ENCODE peak calls at places on chromosome 13, in nine cellular contexts. Z is tibial nerve, Q is cardiac muscle cell, I is endothelial cell, S is endodermal cell, H is GM12865, C is fibroblast of mammary gland, M is progenitor cell of endocrine pancreas, Y is fibroblast of pulmonary artery. N is an unnamed sample.

GRCh38 chr13:23889598-23890224 is 511 bp upstream of the MIPEP start:
- DNase-seq in Z (no peak), Q (peak), I (no peak), S (no peak), H (peak), C (no peak), M (no peak), Y (no peak), N (no peak)

GRCh38 chr13:93254775-93255174 is 28.2 kb downstream of the GPC6 start:
- DNase-seq in Z (no peak), Q (no peak), I (no peak), S (no peak), H (no peak), C (no peak), M (no peak), Y (no peak), N (no peak)

GRCh38 chr13:71979616-71980015 is 112.6 kb upstream of the DACH1 start:
- DNase-seq in Z (no peak), Q (peak), I (no peak), S (peak), H (peak), C (no peak), M (no peak), Y (peak), N (no peak)

GRCh38 chr13:109251958-109252357 is 534.4 kb downstream of the IRS2 start:
- DNase-seq in Z (no peak), Q (no peak), I (no peak), S (no peak), H (no peak), C (peak), M (no peak), Y (no peak), N (no peak)

GRCh38 chr13:27404680-27405079 is 19.7 kb upstream of the GTF3A start:
- DNase-seq in Z (no peak), Q (no peak), I (no peak), S (no peak), H (no peak), C (no peak), M (no peak), Y (no peak), N (no peak)

GRCh38 chr13:50130686-50131051 is 115.4 kb downstream of the KCNRG start:
- DNase-seq in Z (no peak), Q (peak), I (peak), S (peak), H (no peak), C (peak), M (no peak), Y (peak), N (peak)

GRCh38 chr13:99389520-99390304 is 82.5 kb upstream of the GPR183 start:
- DNase-seq in Z (no peak), Q (no peak), I (no peak), S (peak), H (no peak), C (no peak), M (no peak), Y (no peak), N (no peak)

GRCh38 chr13:37094840-37095239 is 10.6 kb downstream of the CSNK1A1L start:
- DNase-seq in Z (no peak), Q (no peak), I (no peak), S (no peak), H (no peak), C (no peak), M (no peak), Y (no peak), N (no peak)

GRCh38 chr13:23828866-23829265 is 60.3 kb downstream of the MIPEP start:
- DNase-seq in Z (no peak), Q (no peak), I (no peak), S (no peak), H (no peak), C (peak), M (no peak), Y (peak), N (no peak)

GRCh38 chr13:50942630-50943311 is 33.2 kb downstream of the RNASEH2B start:
- DNase-seq in Z (no peak), Q (no peak), I (no peak), S (peak), H (no peak), C (no peak), M (no peak), Y (no peak), N (no peak)

GRCh38 chr13:48492123-48493075 is 40.5 kb downstream of the RCBTB2 start:
- DNase-seq in Z (peak), Q (peak), I (peak), S (no peak), H (peak), C (peak), M (no peak), Y (peak), N (no peak)

GRCh38 chr13:72458701-72459100 is 268.7 kb downstream of the MZT1 start:
- DNase-seq in Z (no peak), Q (peak), I (no peak), S (no peak), H (no peak), C (peak), M (no peak), Y (peak), N (no peak)

GRCh38 chr13:58992478-58993042 is 1171.2 kb downstream of the DIAPH3 start:
- DNase-seq in Z (no peak), Q (no peak), I (no peak), S (no peak), H (peak), C (no peak), M (no peak), Y (no peak), N (no peak)

GRCh38 chr13:112837371-112838037 is 131.5 kb upstream of the MCF2L start:
- DNase-seq in Z (no peak), Q (no peak), I (no peak), S (no peak), H (no peak), C (peak), M (no peak), Y (peak), N (no peak)

GRCh38 chr13:41568990-41569387 is 111.6 kb downstream of the RGCC start:
- DNase-seq in Z (no peak), Q (no peak), I (no peak), S (no peak), H (no peak), C (peak), M (no peak), Y (peak), N (no peak)

GRCh38 chr13:83215627-83216026 is 666.6 kb downstream of the SLITRK1 start:
- DNase-seq in Z (no peak), Q (no peak), I (no peak), S (no peak), H (no peak), C (peak), M (no peak), Y (peak), N (no peak)

GRCh38 chr13:26681036-26681435 is 79.5 kb downstream of the GPR12 start:
- DNase-seq in Z (no peak), Q (no peak), I (no peak), S (no peak), H (no peak), C (no peak), M (no peak), Y (no peak), N (no peak)

GRCh38 chr13:91397595-91397994 is 826 bp upstream of the GPC5 start:
- DNase-seq in Z (no peak), Q (no peak), I (no peak), S (no peak), H (no peak), C (no peak), M (no peak), Y (no peak), N (no peak)

GRCh38 chr13:36998624-36999041 is 507 bp downstream of the ALG5 start:
- DNase-seq in Z (no peak), Q (peak), I (peak), S (peak), H (peak), C (peak), M (peak), Y (no peak), N (peak)

GRCh38 chr13:35720690-35721554 is 244.4 kb upstream of the MAB21L1 start:
- DNase-seq in Z (no peak), Q (peak), I (peak), S (peak), H (peak), C (peak), M (peak), Y (peak), N (peak)

GRCh38 chr13:98981596-98982195 is 3.8 kb upstream of the DOCK9 start:
- DNase-seq in Z (no peak), Q (no peak), I (no peak), S (no peak), H (peak), C (peak), M (no peak), Y (no peak), N (no peak)

GRCh38 chr13:65063753-65064152 is 2166.4 kb downstream of the PCDH9 start:
- DNase-seq in Z (no peak), Q (no peak), I (no peak), S (no peak), H (no peak), C (no peak), M (no peak), Y (peak), N (no peak)

GRCh38 chr13:113664751-113665581 is 2.1 kb upstream of the GRK1 start:
- DNase-seq in Z (peak), Q (no peak), I (no peak), S (peak), H (no peak), C (no peak), M (no peak), Y (no peak), N (peak)

GRCh38 chr13:39811051-39811450 is 155.6 kb downstream of the COG6 start:
- DNase-seq in Z (no peak), Q (no peak), I (no peak), S (no peak), H (no peak), C (no peak), M (no peak), Y (no peak), N (no peak)

GRCh38 chr13:39811696-39812095 is 156.2 kb downstream of the COG6 start:
- DNase-seq in Z (no peak), Q (no peak), I (no peak), S (no peak), H (no peak), C (no peak), M (no peak), Y (no peak), N (no peak)

GRCh38 chr13:39809466-39809865 is 154.0 kb downstream of the COG6 start:
- DNase-seq in Z (no peak), Q (no peak), I (no peak), S (no peak), H (no peak), C (no peak), M (no peak), Y (no peak), N (no peak)

GRCh38 chr13:39815345-39816111 is 160.1 kb downstream of the COG6 start:
- DNase-seq in Z (no peak), Q (peak), I (no peak), S (no peak), H (no peak), C (peak), M (no peak), Y (peak), N (no peak)

GRCh38 chr13:39810091-39810877 is 154.8 kb downstream of the COG6 start:
- DNase-seq in Z (no peak), Q (no peak), I (no peak), S (peak), H (no peak), C (peak), M (no peak), Y (peak), N (no peak)
- TF ChIP-seq CTCF in Z (no peak), Q (no peak), I (no peak), S (peak), H (no peak), C (no peak), M (no peak), Y (peak), N (no peak)

GRCh38 chr13:67033170-67033569 is 197.0 kb downstream of the PCDH9 start:
- DNase-seq in Z (no peak), Q (no peak), I (no peak), S (no peak), H (no peak), C (no peak), M (no peak), Y (no peak), N (no peak)
- TF ChIP-seq CTCF in Z (no peak), Q (no peak), I (no peak), S (no peak), H (no peak), C (no peak), M (no peak), Y (no peak), N (no peak)

GRCh38 chr13:43908156-43909126 is 28.7 kb downstream of the LACC1 start:
- DNase-seq in Z (no peak), Q (peak), I (peak), S (no peak), H (peak), C (peak), M (no peak), Y (peak), N (peak)
- TF ChIP-seq CTCF in Z (peak), Q (peak), I (peak), S (peak), H (peak), C (peak), M (peak), Y (peak), N (peak)

GRCh38 chr13:46995874-46996273 is 99.0 kb upstream of the HTR2A start:
- DNase-seq in Z (no peak), Q (no peak), I (no peak), S (no peak), H (peak), C (no peak), M (no peak), Y (no peak), N (no peak)

GRCh38 chr13:46996316-46996715 is 99.5 kb upstream of the HTR2A start:
- DNase-seq in Z (no peak), Q (no peak), I (no peak), S (no peak), H (peak), C (no peak), M (no peak), Y (no peak), N (no peak)

GRCh38 chr13:46994492-46994891 is 97.6 kb upstream of the HTR2A start:
- DNase-seq in Z (no peak), Q (no peak), I (no peak), S (no peak), H (no peak), C (no peak), M (no peak), Y (no peak), N (no peak)

GRCh38 chr13:46992383-46992952 is 95.6 kb upstream of the HTR2A start:
- DNase-seq in Z (no peak), Q (peak), I (peak), S (no peak), H (peak), C (peak), M (no peak), Y (peak), N (no peak)
- TF ChIP-seq CTCF in Z (no peak), Q (peak), I (peak), S (peak), H (peak), C (peak), M (peak), Y (peak), N (peak)

GRCh38 chr13:81927347-81927746 is 1586.4 kb upstream of the SPRY2 start:
- DNase-seq in Z (no peak), Q (peak), I (no peak), S (peak), H (no peak), C (no peak), M (no peak), Y (no peak), N (no peak)
- TF ChIP-seq CTCF in Z (no peak), Q (no peak), I (peak), S (peak), H (no peak), C (no peak), M (peak), Y (no peak), N (peak)

GRCh38 chr13:100689191-100689590 is 14.6 kb upstream of the TMTC4 start:
- DNase-seq in Z (no peak), Q (no peak), I (no peak), S (no peak), H (no peak), C (no peak), M (no peak), Y (no peak), N (no peak)

DNA sequence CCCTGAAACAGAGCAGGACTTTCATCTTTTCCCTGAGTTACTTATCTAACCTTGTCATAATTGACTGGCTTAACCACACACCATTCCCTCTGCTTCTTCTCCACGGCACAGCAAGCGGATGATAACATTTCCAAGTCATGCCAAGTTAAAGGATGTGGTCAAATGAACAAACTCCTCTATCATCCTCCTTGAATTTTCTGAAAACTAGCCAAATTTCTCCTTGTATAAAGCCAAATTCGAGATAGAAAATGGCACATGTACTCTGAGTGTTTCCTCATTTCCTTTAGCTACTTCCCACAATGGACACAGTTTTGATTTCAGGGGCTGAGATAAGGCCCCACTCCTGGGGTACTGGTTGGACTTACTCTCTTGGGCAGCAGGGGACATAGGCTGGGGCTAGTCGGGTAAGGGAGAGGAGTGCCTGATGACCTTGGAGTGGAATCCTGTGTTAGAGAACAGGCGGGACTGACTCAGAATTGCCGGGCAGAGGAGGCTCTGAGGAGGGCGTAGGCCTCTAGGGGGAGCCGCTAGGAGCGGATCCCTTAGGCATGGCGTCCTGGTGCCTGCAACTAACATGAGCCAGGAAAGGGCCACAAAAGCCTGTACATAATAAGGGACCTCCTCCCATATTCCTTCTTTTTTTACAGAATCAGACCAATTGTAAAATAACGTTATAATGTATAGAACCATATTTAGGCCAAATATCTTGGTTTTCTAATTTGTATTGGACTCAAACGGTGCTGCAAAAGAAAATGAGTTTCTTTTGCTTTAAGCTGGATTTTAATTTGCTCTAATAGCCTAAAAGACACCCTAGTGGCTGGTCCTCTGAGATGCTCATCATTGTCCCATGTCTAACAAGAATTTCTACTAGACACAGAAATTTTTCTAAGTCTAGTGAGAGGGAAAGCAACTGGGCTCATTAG is 20.4 kb upstream of the TMTC4 start:
- DNase-seq in Z (no peak), Q (peak), I (peak), S (peak), H (no peak), C (peak), M (peak), Y (peak), N (peak)
- TF ChIP-seq CTCF in Z (no peak), Q (peak), I (no peak), S (peak), H (peak), C (peak), M (peak), Y (peak), N (peak)

DNA sequence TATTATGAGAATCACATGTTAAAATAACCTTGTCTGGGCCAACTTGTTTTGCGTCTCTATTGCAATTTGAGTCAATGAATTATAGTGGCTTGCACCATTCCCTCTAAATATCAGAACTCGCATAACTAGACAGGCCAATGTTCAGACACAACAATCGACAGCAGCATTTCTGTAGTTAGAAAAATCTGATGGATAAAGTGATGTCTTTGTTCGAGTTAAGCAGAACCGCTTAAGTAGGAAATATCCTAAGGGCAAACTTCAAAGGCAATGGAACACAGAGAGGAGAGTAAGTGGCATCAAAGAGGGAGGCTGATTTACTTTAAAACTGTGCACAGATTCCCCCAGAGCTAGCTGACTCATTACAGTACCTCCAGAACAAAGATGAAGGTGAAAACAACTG is 333.9 kb downstream of the NALCN start:
- DNase-seq in Z (no peak), Q (no peak), I (no peak), S (no peak), H (no peak), C (no peak), M (no peak), Y (no peak), N (no peak)
- TF ChIP-seq CTCF in Z (no peak), Q (no peak), I (no peak), S (no peak), H (no peak), C (no peak), M (no peak), Y (no peak), N (no peak)

GRCh38 chr13:101433895-101434294 is 17.6 kb upstream of the NALCN start:
- DNase-seq in Z (no peak), Q (no peak), I (no peak), S (no peak), H (no peak), C (peak), M (no peak), Y (no peak), N (no peak)
- TF ChIP-seq CTCF in Z (no peak), Q (no peak), I (no peak), S (peak), H (no peak), C (no peak), M (no peak), Y (no peak), N (no peak)

GRCh38 chr13:103762523-103762922 is 696.3 kb upstream of the SLC10A2 start:
- DNase-seq in Z (no peak), Q (no peak), I (no peak), S (no peak), H (no peak), C (no peak), M (no peak), Y (no peak), N (no peak)
- TF ChIP-seq CTCF in Z (no peak), Q (no peak), I (peak), S (peak), H (no peak), C (no peak), M (no peak), Y (no peak), N (peak)

N was measured in neural crest cell.